ENCODE peak calls at places on chromosomes 4 and X, in ten cellular contexts. W, A, O, U, J, E, V, P, S and N are unnamed samples.

GRCh38 chrX:133645977-133646750 is 230.9 kb upstream of the GPC4 start:
- DNase-seq in W (no peak), A (no peak), O (no peak), U (no peak), J (no peak), E (no peak), V (peak), P (no peak), S (no peak), N (no peak)

GRCh38 chr4:185541251-185541671 is 6.0 kb upstream of the PDLIM3 start:
- DNase-seq in W (no peak), A (no peak), O (no peak), U (no peak), J (no peak), E (no peak), V (peak), P (no peak), S (no peak), N (no peak)

GRCh38 chr4:16516796-16517413 is 290.6 kb upstream of the TAPT1 start:
- DNase-seq in W (peak), A (peak), O (no peak), U (no peak), J (no peak), E (peak), V (peak), P (no peak), S (no peak), N (no peak)

GRCh38 chr4:172898715-172899114 is 269.9 kb upstream of the GALNT7 start:
- DNase-seq in W (peak), A (no peak), O (no peak), U (no peak), J (no peak), E (no peak), V (no peak), P (no peak), S (no peak), N (no peak)

GRCh38 chr4:16168144-16168543 is 58.1 kb downstream of the TAPT1 start:
- DNase-seq in W (no peak), A (no peak), O (no peak), U (no peak), J (no peak), E (no peak), V (no peak), P (no peak), S (no peak), N (no peak)

GRCh38 chrX:43467608-43468234 is 188.4 kb upstream of the MAOA start:
- DNase-seq in W (no peak), A (no peak), O (no peak), U (no peak), J (no peak), E (no peak), V (no peak), P (no peak), S (no peak), N (no peak)

GRCh38 chr4:110510955-110511544 is 35.1 kb downstream of the ENPEP start:
- DNase-seq in W (no peak), A (peak), O (peak), U (no peak), J (peak), E (no peak), V (peak), P (no peak), S (no peak), N (peak)

GRCh38 chr4:170691168-170691567 is 601.4 kb upstream of the AADAT start:
- DNase-seq in W (no peak), A (no peak), O (no peak), U (no peak), J (no peak), E (no peak), V (peak), P (no peak), S (no peak), N (no peak)

GRCh38 chr4:19438228-19438627 is 813.5 kb upstream of the SLIT2 start:
- DNase-seq in W (no peak), A (peak), O (no peak), U (no peak), J (no peak), E (no peak), V (peak), P (no peak), S (no peak), N (no peak)

GRCh38 chr4:161254375-161254774 is 909.4 kb downstream of the FSTL5 start:
- DNase-seq in W (no peak), A (no peak), O (no peak), U (no peak), J (no peak), E (no peak), V (no peak), P (no peak), S (no peak), N (no peak)

GRCh38 chr4:6017800-6018199 is 431 bp downstream of the C4orf50 start:
- DNase-seq in W (no peak), A (no peak), O (no peak), U (no peak), J (no peak), E (no peak), V (no peak), P (no peak), S (no peak), N (no peak)

GRCh38 chr4:112531146-112531545 is 15.2 kb upstream of the NEUROG2 start:
- DNase-seq in W (no peak), A (no peak), O (no peak), U (no peak), J (no peak), E (no peak), V (no peak), P (no peak), S (no peak), N (no peak)

DNA sequence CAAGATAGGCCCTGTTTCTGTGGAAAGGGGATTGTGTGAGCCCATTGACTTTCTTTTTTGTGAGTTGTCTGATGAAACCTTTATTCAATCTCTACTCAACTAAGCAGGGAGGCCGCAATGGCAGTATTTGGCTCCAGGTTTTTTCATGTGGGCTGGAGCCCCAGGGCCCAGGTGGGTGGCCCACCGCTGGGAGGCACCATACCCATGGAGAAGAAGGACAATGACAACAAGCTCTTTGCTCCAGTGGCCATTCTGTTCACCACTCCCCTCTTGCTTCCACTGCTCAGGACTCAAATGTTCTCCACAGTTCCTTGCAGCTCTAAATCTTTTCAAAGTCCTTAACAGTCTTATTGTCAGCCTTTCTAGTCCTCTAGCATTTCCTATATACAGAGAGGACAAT is 54.1 kb downstream of the HOPX start:
- DNase-seq in W (peak), A (no peak), O (no peak), U (no peak), J (no peak), E (no peak), V (peak), P (no peak), S (no peak), N (no peak)
- TF ChIP-seq CTCF in W (peak), A (peak), O (no peak), U (no peak), J (peak), E (no peak), V (no peak), P (no peak), S (no peak), N (peak)

GRCh38 chr4:64539234-64539849 is 130.1 kb upstream of the TECRL start:
- DNase-seq in W (peak), A (peak), O (peak), U (no peak), J (peak), E (peak), V (peak), P (no peak), S (no peak), N (peak)

GRCh38 chr4:64533637-64534036 is 124.4 kb upstream of the TECRL start:
- DNase-seq in W (no peak), A (no peak), O (no peak), U (no peak), J (no peak), E (no peak), V (no peak), P (no peak), S (no peak), N (no peak)

GRCh38 chr4:64533159-64533558 is 123.9 kb upstream of the TECRL start:
- DNase-seq in W (no peak), A (no peak), O (no peak), U (no peak), J (no peak), E (no peak), V (no peak), P (no peak), S (no peak), N (no peak)

GRCh38 chr4:64538219-64538618 is 129.0 kb upstream of the TECRL start:
- DNase-seq in W (no peak), A (no peak), O (no peak), U (no peak), J (no peak), E (no peak), V (no peak), P (no peak), S (no peak), N (no peak)
- TF ChIP-seq CTCF in W (no peak), A (no peak), O (no peak), U (no peak), J (peak), E (no peak), V (peak), P (no peak), S (no peak), N (no peak)

GRCh38 chr4:66376396-66376795 is 706.1 kb upstream of the EPHA5 start:
- DNase-seq in W (no peak), A (no peak), O (no peak), U (no peak), J (no peak), E (no peak), V (peak), P (no peak), S (no peak), N (no peak)

GRCh38 chr4:66376921-66377320 is 706.6 kb upstream of the EPHA5 start:
- DNase-seq in W (no peak), A (no peak), O (no peak), U (no peak), J (no peak), E (no peak), V (peak), P (no peak), S (no peak), N (no peak)

GRCh38 chr4:66373268-66373667 is 703.0 kb upstream of the EPHA5 start:
- DNase-seq in W (no peak), A (no peak), O (no peak), U (no peak), J (no peak), E (no peak), V (peak), P (no peak), S (no peak), N (no peak)

DNA sequence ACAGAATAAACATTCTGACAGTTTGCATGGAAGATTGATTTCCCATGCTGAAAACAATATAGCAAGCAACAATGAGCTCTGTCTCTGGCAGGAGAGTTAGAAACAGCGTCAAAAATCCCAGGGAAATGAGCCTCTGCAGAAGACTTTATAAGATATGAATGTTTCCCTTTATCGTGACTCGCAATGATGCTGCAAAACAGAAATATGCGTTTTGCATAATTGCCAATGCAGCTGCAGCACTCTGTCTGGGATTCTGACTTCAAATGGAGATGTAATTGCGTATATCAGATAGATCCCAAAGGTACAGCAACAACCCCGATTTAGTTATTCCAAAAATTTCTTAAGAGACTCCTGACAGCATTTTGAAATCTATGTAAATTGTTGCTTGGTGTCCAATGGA is 702.4 kb upstream of the EPHA5 start:
- DNase-seq in W (no peak), A (no peak), O (no peak), U (no peak), J (no peak), E (no peak), V (peak), P (no peak), S (no peak), N (no peak)
- TF ChIP-seq CTCF in W (no peak), A (no peak), O (no peak), U (no peak), J (no peak), E (no peak), V (no peak), P (no peak), S (no peak), N (no peak)

DNA sequence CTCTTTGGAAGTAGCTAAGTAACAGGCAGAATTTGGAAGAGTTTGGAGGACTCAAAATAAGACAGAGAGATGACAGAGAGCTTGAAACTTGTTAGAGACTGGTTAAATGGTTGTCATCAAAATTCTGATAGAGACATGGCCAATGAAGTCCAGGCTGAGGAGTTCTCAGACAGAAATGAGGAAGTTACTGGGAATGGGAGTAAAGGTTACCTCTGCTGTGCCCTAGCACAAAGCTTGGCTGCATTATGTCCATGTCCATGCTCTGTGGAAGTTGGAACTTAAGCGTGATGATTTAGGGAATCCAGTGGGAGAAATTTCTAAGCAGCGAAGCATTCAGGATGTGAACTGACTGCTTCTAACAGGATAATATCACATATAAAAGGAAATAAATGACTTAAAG is 146.2 kb upstream of the NDST4 start:
- DNase-seq in W (no peak), A (no peak), O (no peak), U (no peak), J (no peak), E (no peak), V (no peak), P (no peak), S (no peak), N (no peak)
- TF ChIP-seq CTCF in W (no peak), A (no peak), O (no peak), U (no peak), J (no peak), E (no peak), V (no peak), P (no peak), S (no peak), N (no peak)

GRCh38 chr4:86653237-86653865 is 59.2 kb downstream of the PTPN13 start:
- DNase-seq in W (no peak), A (no peak), O (peak), U (no peak), J (peak), E (no peak), V (peak), P (no peak), S (no peak), N (no peak)
- TF ChIP-seq CTCF in W (no peak), A (peak), O (peak), U (peak), J (peak), E (peak), V (peak), P (no peak), S (no peak), N (peak)